ENCODE peak calls at places on chromosomes 16 and 17, in ten cellular contexts. J, G, M, Q, K, C, B, S, P and F are unnamed samples.

GRCh38 chr17:65053354-65053881 is 3.1 kb downstream of the GNA13 start:
- DNase-seq in S (no peak), P (no peak), G (no peak), M (no peak), K (no peak), J (no peak), C (no peak), B (no peak), Q (no peak), F (no peak)

GRCh38 chr17:6347776-6348175 is 87.1 kb downstream of the AIPL1 start:
- DNase-seq in Q (no peak), M (no peak), S (no peak), C (no peak), K (no peak), J (no peak), B (no peak), G (no peak), P (no peak), F (no peak)

GRCh38 chr17:51668155-51668962 is 408.0 kb downstream of the UTP18 start:
- DNase-seq in S (no peak), J (no peak), G (no peak), C (no peak), M (no peak), Q (no peak), K (no peak), P (no peak), B (no peak), F (no peak)

GRCh38 chr16:57113042-57113453 is 20.7 kb downstream of the CPNE2 start:
- DNase-seq in M (no peak), J (no peak), K (peak; percentile 48), Q (no peak), S (no peak), G (no peak), C (no peak), B (no peak), P (no peak), F (no peak)

GRCh38 chr17:41494524-41494923 is 4.8 kb upstream of the KRT36 start:
- DNase-seq in S (no peak), Q (no peak), P (no peak), B (no peak), M (peak; percentile 67), K (no peak), C (no peak), J (no peak), G (no peak), F (no peak)

GRCh38 chr16:14528306-14528948 is 101.6 kb downstream of the PARN start:
- DNase-seq in J (no peak), K (no peak), Q (no peak), G (no peak), M (no peak), B (no peak), C (no peak), P (no peak), S (no peak), F (no peak)

GRCh38 chr16:66373667-66374066 is 7.2 kb downstream of the CDH5 start:
- DNase-seq in G (no peak), C (no peak), B (no peak), J (no peak), K (no peak), Q (no peak), P (no peak), M (no peak), S (no peak), F (no peak)

GRCh38 chr16:55502801-55503366 is 6.0 kb upstream of the LPCAT2 start:
- DNase-seq in J (peak; percentile 82), S (peak; percentile 97), M (no peak), B (peak; percentile 97), K (peak; percentile 98), P (peak; percentile 65), Q (peak; percentile 84), G (no peak), C (peak; percentile 91), F (no peak)

GRCh38 chr17:78532922-78533640 is 44.1 kb downstream of the DNAH17 start:
- DNase-seq in C (no peak), S (no peak), B (no peak), M (peak; percentile 97), G (peak; percentile 74), Q (no peak), J (no peak), P (peak; percentile 84), K (peak; percentile 71), F (peak; percentile 38)

GRCh38 chr17:78790552-78790951 is 8.5 kb upstream of the CYTH1 start:
- DNase-seq in P (no peak), J (no peak), K (no peak), M (peak; percentile 41), B (no peak), S (no peak), Q (no peak), G (no peak), C (no peak), F (no peak)

GRCh38 chr16:14509055-14509454 is 121.0 kb downstream of the PARN start:
- DNase-seq in S (no peak), B (no peak), G (no peak), K (peak; percentile 71), J (no peak), M (peak; percentile 91), P (no peak), Q (no peak), C (no peak), F (no peak)

GRCh38 chr17:38705803-38706624 is 941 bp downstream of the MLLT6 start:
- DNase-seq in C (no peak), B (peak; percentile 66), K (peak; percentile 53), P (peak; percentile 80), Q (no peak), G (no peak), M (peak; percentile 29), J (peak; percentile 73), S (peak; percentile 46), F (peak; percentile 44)

GRCh38 chr17:72049914-72050313 is 70.9 kb upstream of the SOX9 start:
- DNase-seq in M (peak; percentile 42), B (no peak), G (no peak), J (no peak), S (no peak), Q (no peak), C (no peak), K (no peak), P (no peak), F (no peak)
- TF ChIP-seq CTCF in M (no peak), B (no peak), G (no peak), J (no peak), S (no peak), Q (no peak), C (no peak), K (no peak), P (no peak), F (no peak)

DNA sequence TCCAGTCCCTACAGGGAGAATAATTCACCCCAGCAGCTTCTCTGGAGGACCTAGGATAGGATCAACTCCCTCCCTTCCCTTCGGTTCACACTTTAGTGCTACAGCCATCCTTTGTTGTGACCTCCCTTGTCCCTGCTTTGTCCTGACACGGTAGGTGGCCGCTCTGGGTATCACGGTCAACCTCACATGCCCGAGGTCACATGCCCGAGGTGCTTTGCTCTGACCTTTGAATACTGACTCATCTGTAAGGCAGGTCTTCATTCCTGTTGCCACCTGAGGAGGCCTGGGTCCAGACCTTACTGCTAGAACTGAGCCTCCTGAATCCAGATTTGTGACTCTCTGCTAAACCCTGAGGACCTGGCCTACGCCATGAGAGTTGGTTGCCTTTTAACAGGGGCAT is 19.7 kb downstream of the ALKBH5 start:
- DNase-seq in J (no peak), Q (no peak), B (no peak), K (no peak), M (no peak), G (no peak), C (no peak), S (no peak), P (no peak), F (no peak)
- TF ChIP-seq CTCF in J (no peak), Q (no peak), B (no peak), K (no peak), M (no peak), G (no peak), C (no peak), S (no peak), P (no peak), F (no peak)

GRCh38 chr17:1485311-1485747 is 7.2 kb downstream of the MYO1C start:
- DNase-seq in B (peak; percentile 52), K (peak; percentile 37), J (no peak), G (no peak), P (peak; percentile 34), Q (no peak), S (peak; percentile 39), C (no peak), M (no peak), F (peak; percentile 49)

GRCh38 chr17:1485748-1486376 is 6.6 kb downstream of the MYO1C start:
- DNase-seq in S (peak; percentile 73), P (peak; percentile 63), B (peak; percentile 72), M (peak; percentile 57), C (no peak), Q (no peak), G (no peak), J (peak; percentile 69), K (peak; percentile 69), F (peak; percentile 73)

GRCh38 chr17:1484060-1484535 is 8.4 kb downstream of the MYO1C start:
- DNase-seq in M (no peak), S (no peak), C (no peak), K (no peak), P (no peak), Q (no peak), G (no peak), B (no peak), J (no peak), F (no peak)

GRCh38 chr17:1482686-1483445 is 9.6 kb downstream of the MYO1C start:
- DNase-seq in P (no peak), G (no peak), S (no peak), K (peak; percentile 22), J (no peak), Q (no peak), M (no peak), C (no peak), B (no peak), F (no peak)

GRCh38 chr17:1484586-1485310 is 7.7 kb downstream of the MYO1C start:
- DNase-seq in M (peak; percentile 49), Q (no peak), J (peak; percentile 47), K (peak; percentile 62), G (no peak), B (peak; percentile 68), C (no peak), P (peak; percentile 41), S (peak; percentile 69), F (peak; percentile 51)
- TF ChIP-seq CTCF in M (no peak), Q (no peak), J (no peak), K (peak; percentile 7), G (no peak), B (no peak), C (peak; percentile 22), P (no peak), S (no peak), F (no peak)

DNA sequence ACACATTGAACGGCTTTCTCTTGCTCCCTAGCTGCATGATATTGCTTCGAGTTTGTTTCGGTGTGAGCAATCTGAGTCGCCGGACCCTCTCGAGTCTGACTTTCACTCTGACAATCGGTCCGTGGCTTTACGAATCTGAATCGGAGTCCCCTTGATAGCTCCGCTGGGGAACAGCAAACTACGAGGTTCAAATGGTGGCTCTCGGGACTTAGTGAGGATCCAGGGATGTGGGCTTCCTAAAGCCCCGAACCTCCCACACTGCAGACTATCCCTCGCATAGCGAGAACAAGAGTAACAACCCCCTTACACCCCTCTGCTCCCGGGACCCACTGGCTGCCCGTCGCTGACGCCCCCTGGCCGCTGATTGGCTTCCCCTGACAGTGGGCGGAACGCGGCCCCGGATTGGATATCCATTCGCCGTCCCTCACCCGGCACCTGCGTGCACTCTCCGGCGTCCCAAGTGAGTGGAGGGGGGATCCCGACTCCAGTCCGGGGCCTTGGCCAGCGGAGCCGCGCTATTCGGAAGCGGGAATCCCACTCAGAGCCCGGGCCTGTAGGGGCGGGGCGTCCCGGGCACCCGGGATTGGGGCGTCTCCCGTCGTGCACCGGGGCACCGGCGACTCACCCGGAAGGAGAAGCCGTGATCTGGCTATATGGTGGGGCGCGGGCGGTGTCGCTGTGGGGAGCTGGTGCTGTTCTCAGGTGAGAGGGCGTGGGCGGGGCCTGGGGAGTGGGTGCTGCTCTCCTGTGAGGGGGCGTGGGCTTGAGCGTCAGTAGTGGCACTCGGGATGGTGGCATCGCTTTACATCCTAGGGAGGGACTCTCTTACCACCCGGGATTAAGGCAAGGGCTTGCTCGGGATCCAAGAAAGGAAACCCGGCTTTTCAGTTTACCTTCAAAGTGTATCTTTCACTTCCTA is at the start of gene SNX11:
- DNase-seq in C (peak; percentile 55), B (peak; percentile 86), G (peak; percentile 96), S (peak; percentile 93), Q (peak; percentile 35), J (peak; percentile 91), K (peak; percentile 85), P (peak; percentile 99), M (peak; percentile 90), F (peak; percentile 95)
- TF ChIP-seq CTCF in C (no peak), B (peak; percentile 5), G (peak; percentile 19), S (no peak), Q (no peak), J (no peak), K (no peak), P (no peak), M (peak; percentile 4), F (no peak)